ENCODE peak calls at places on chromosomes 4 and X, in four cellular contexts. V is HepG2, O is K562, D is GM12878. Z is an unnamed sample.
A peak's percentile ranks its signal among the peaks of the same experiment; 100 is the strongest.

GRCh38 chrX:119512145-119512800 is 44.0 kb downstream of the SLC25A5 start:
- DNase-seq in V (peak; percentile 75), O (peak; percentile 50), D (no peak), Z (peak; percentile 88)

GRCh38 chr4:169620846-169621228 is 459 bp downstream of the CLCN3 start:
- DNase-seq in V (peak; percentile 16), O (no peak), D (no peak), Z (peak; percentile 2)

GRCh38 chrX:43717161-43717560 is 61.1 kb downstream of the MAOA start:
- DNase-seq in V (no peak), O (no peak), D (no peak), Z (no peak)

GRCh38 chr4:48778431-48779094 is 1.5 kb downstream of the FRYL start:
- DNase-seq in V (peak; percentile 19), O (no peak), D (no peak), Z (no peak)

GRCh38 chr4:116027311-116027710 is 913.9 kb upstream of the NDST4 start:
- DNase-seq in V (no peak), O (no peak), D (no peak), Z (no peak)

GRCh38 chr4:24032371-24032989 is 142.6 kb upstream of the PPARGC1A start:
- DNase-seq in V (peak; percentile 13), O (no peak), D (no peak), Z (no peak)

GRCh38 chrX:40266490-40267333 is 169.0 kb upstream of the BCOR start:
- DNase-seq in V (peak; percentile 23), O (peak; percentile 68), D (no peak), Z (peak; percentile 73)

GRCh38 chr4:101660607-101661006 is 129.9 kb upstream of the BANK1 start:
- DNase-seq in V (no peak), O (no peak), D (no peak), Z (no peak)

GRCh38 chr4:26992657-26993361 is 132.2 kb downstream of the STIM2 start:
- DNase-seq in V (no peak), O (peak; percentile 11), D (peak; percentile 72), Z (no peak)

GRCh38 chrX:32896132-32896531 is 315.2 kb downstream of the DMD start:
- DNase-seq in V (no peak), O (no peak), D (no peak), Z (no peak)

GRCh38 chrX:104172788-104173187 is 6.5 kb downstream of the FAM199X start:
- DNase-seq in V (no peak), O (no peak), D (no peak), Z (no peak)

GRCh38 chr4:90183254-90183653 is 56.1 kb downstream of the CCSER1 start:
- DNase-seq in V (no peak), O (no peak), D (no peak), Z (no peak)

GRCh38 chr4:140136509-140136908 is 17.5 kb downstream of the MAML3 start:
- DNase-seq in V (no peak), O (no peak), D (no peak), Z (peak; percentile 57)

GRCh38 chr4:152316969-152317368 is 218.9 kb downstream of the FBXW7 start:
- DNase-seq in V (no peak), O (no peak), D (no peak), Z (no peak)

GRCh38 chrX:150990910-150991309 is 7.8 kb downstream of the HMGB3 start:
- DNase-seq in V (no peak), O (no peak), D (no peak), Z (no peak)

GRCh38 chrX:65874765-65875164 is 165.1 kb downstream of the VSIG4 start:
- DNase-seq in V (no peak), O (peak; percentile 26), D (no peak), Z (no peak)

GRCh38 chrX:121641560-121641959 is 594.1 kb downstream of the GLUD2 start:
- DNase-seq in V (no peak), O (no peak), D (no peak), Z (peak; percentile 1)

GRCh38 chr4:158801066-158801465 is 32.2 kb downstream of the FNIP2 start:
- DNase-seq in V (no peak), O (no peak), D (no peak), Z (no peak)

GRCh38 chr4:7276538-7276937 is 84.2 kb downstream of the SORCS2 start:
- DNase-seq in V (no peak), O (no peak), D (no peak), Z (no peak)

GRCh38 chr4:16496501-16496900 is 270.2 kb upstream of the TAPT1 start:
- DNase-seq in V (no peak), O (no peak), D (no peak), Z (no peak)

GRCh38 chrX:100635040-100635439 is 1.6 kb downstream of the TSPAN6 start:
- DNase-seq in V (no peak), O (no peak), D (no peak), Z (no peak)

GRCh38 chr4:168796362-168797106 is 213.5 kb downstream of the CBR4 start:
- DNase-seq in V (peak; percentile 80), O (no peak), D (no peak), Z (peak; percentile 27)

GRCh38 chr4:83075271-83075670 is 39.3 kb downstream of the PLAC8 start:
- DNase-seq in V (no peak), O (no peak), D (no peak), Z (no peak)

GRCh38 chr4:181517521-181517920 is 725.7 kb upstream of the TENM3 start:
- DNase-seq in V (no peak), O (no peak), D (no peak), Z (no peak)

GRCh38 chr4:140099993-140100392 is 54.0 kb downstream of the MAML3 start:
- DNase-seq in V (no peak), O (no peak), D (no peak), Z (no peak)

GRCh38 chr4:159269143-159269542 is 166.3 kb downstream of the RAPGEF2 start:
- DNase-seq in V (no peak), O (no peak), D (no peak), Z (no peak)

GRCh38 chr4:185036842-185037241 is 18.6 kb downstream of the HELT start:
- DNase-seq in V (no peak), O (no peak), D (no peak), Z (no peak)

GRCh38 chr4:2353222-2354107 is 65.0 kb downstream of the ZFYVE28 start:
- DNase-seq in V (no peak), O (no peak), D (no peak), Z (no peak)

GRCh38 chrX:101617211-101618191 is at the start of gene ARMCX6:
- DNase-seq in V (peak; percentile 50), O (peak; percentile 68), D (no peak), Z (peak; percentile 75)

GRCh38 chr4:93791570-93792195 is 36.9 kb upstream of the ATOH1 start:
- DNase-seq in V (peak; percentile 50), O (peak; percentile 60), D (no peak), Z (peak; percentile 44)

GRCh38 chrX:109928596-109929335 is 74.1 kb upstream of the TMEM164 start:
- DNase-seq in V (no peak), O (no peak), D (no peak), Z (no peak)

GRCh38 chrX:17397074-17397473 is 22.1 kb downstream of the NHS start:
- DNase-seq in V (no peak), O (no peak), D (no peak), Z (peak; percentile 19)

GRCh38 chrX:53287493-53288138 is 6.2 kb upstream of the IQSEC2 start:
- DNase-seq in V (no peak), O (no peak), D (peak; percentile 11), Z (no peak)

GRCh38 chr4:3037957-3038451 is 36.3 kb downstream of the HTT-AS start:
- DNase-seq in V (no peak), O (no peak), D (no peak), Z (no peak)

DNA sequence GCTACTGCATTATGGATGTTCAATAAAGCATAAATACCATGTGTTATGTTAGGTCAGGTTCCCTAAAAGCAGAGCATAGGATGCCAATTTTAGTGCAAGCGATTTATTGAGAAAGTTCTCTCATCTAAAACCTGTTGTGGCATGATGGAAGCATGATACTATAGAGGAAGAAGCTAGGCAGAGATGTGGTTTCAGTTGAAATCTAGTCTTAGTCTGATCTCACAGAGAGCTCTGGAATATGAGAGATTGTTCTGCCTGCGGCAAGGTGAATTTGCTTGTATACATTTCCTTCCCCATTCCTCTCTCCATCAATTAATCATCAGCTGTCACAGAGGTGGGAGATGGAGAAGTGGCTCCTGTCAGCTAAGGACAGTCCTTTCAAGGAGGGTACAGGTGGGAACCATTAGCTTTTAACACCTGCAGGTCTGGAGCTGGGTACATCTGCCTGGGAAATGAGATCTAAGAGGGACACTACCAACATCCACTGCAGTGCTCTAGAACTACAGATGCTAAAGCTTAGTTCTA is 252.4 kb downstream of the CFAP299 start:
- DNase-seq in V (no peak), O (no peak), D (no peak), Z (no peak)
- TF ChIP-seq REST in V (no peak), O (no peak), D (no peak), Z (no peak)

GRCh38 chrX:131649741-131650140 is 105.9 kb downstream of the OR13H1 start:
- DNase-seq in V (no peak), O (no peak), D (no peak), Z (no peak)
- TF ChIP-seq BHLHE40 in V (no peak), O (no peak), D (no peak), Z (no peak)

DNA sequence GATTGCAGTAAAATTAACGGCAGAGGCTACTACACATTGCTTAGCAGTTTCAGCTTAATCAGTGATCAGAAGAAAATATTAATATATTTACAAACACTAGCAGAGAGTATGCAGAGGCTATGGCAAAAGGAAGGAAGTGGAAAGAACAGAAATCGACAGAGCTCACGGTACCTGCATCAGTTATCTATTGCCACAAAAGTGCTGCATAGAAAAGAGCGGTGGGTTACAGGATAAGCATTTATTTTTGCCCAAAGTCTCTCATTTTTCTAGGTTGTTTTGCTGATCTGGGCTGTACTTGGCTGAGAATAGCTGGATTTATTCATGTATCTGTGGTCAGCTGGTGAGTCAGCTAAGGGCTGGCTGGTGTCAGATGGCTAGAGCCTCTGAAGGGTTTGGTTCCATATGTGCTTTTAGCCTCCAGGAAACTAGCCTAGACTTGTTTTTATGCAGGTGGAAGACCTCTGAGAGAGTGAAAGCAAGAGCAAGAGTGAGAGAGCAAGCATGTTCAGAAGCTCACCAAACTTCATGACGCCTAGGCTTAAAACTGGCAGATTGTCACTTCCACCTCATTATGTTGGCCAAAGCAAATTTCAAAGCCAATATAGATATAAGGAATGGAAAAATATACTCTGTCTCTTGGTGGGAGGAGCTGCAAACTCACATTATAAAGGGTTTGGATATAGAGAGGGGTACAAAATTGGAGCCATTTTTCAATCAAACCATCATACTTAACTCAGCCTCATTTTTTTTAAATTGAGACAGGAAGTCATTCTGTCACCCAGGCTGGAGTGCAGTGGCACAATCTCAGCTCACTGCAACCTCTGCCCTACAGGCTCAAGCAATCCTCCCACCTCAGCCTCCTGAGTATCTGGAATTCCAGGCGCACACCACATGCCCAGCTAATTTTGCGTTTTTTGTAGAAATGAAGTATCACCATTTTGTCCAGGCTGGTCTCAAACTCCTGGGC is 153.2 kb upstream of the RPL34 start:
- DNase-seq in V (no peak), O (no peak), D (peak; percentile 19), Z (no peak)
- TF ChIP-seq SMC3 in V (no peak), O (no peak), D (no peak), Z (no peak)

GRCh38 chr4:145171919-145172318 is 8.5 kb downstream of the OTUD4 start:
- DNase-seq in V (no peak), O (no peak), D (no peak), Z (no peak)
- TF ChIP-seq REST in V (no peak), O (no peak), D (no peak), Z (no peak)

DNA sequence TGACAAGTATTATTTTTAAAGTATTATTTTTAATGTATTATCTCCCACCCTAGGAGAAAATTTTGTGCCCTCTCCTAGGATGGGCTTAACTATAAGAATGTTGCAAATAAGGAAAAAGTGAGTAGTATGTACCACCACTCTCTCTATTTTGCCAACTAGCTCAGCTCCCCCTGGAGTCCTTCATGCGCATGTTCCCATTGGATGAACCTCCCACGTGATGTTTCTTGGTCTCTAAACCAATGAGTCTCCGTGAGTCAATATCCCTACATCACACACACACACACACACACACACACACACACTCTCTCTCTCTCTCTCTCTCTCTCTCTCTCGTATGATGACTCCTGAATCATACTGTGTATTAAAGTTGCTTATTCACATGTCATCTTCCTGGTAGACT is 129.7 kb upstream of the ZFP42 start:
- DNase-seq in V (no peak), O (no peak), D (no peak), Z (no peak)
- TF ChIP-seq BHLHE40 in V (no peak), O (no peak), D (no peak), Z (no peak)

Z was measured in A549.